ENCODE peak calls at places on chromosome 1, in ten cellular contexts. I is activated T-cell treated with anti-CD3 and anti-CD28 coated beads, Interleukin-2, amount 50 U/mL, for 72 hours; L is NCI-H774; E is NCI-H460; Q is Daoy; M is frontal cortex; B is effector memory CD4-positive, alpha-beta T cell; G is non-pigmented ciliary epithelial cell; P is heart left ventricle; F is posterior vena cava. U is an unnamed sample.

GRCh38 chr1:218752126-218752525 is 407.0 kb downstream of the TGFB2 start:
- DNase-seq in B (no peak), I (no peak), G (no peak), L (no peak), E (no peak), Q (no peak), P (no peak), F (no peak), M (no peak), U (no peak)

GRCh38 chr1:113370868-113371267 is 19.4 kb upstream of the MAGI3 start:
- DNase-seq in E (no peak), I (no peak), F (no peak), Q (no peak), G (no peak), M (no peak), P (no peak), B (no peak), L (no peak), U (no peak)

GRCh38 chr1:186244825-186245224 is 130.2 kb downstream of the TPR start:
- DNase-seq in P (no peak), B (no peak), Q (peak; percentile 24), M (no peak), I (peak; percentile 4), E (peak; percentile 20), L (no peak), G (no peak), F (no peak), U (no peak)

GRCh38 chr1:61497013-61497412 is 227.9 kb downstream of the TM2D1 start:
- DNase-seq in G (no peak), I (no peak), P (no peak), B (no peak), M (no peak), F (no peak), E (no peak), Q (no peak), L (no peak), U (no peak)

GRCh38 chr1:179015396-179015795 is 10.3 kb upstream of the FAM20B start:
- DNase-seq in P (no peak), G (no peak), I (no peak), L (no peak), E (no peak), Q (no peak), M (no peak), F (no peak), B (no peak), U (no peak)

GRCh38 chr1:30728832-30729638 is 5.7 kb upstream of the MATN1 start:
- DNase-seq in P (no peak), F (no peak), L (no peak), B (no peak), Q (no peak), E (no peak), M (no peak), I (no peak), G (no peak), U (no peak)

GRCh38 chr1:204921855-204922516 is 51.3 kb downstream of the NFASC start:
- DNase-seq in G (no peak), E (no peak), F (no peak), P (no peak), M (no peak), L (no peak), I (no peak), B (no peak), Q (no peak), U (no peak)

GRCh38 chr1:184300446-184300845 is 86.4 kb upstream of the C1orf21 start:
- DNase-seq in M (no peak), E (no peak), F (no peak), L (no peak), P (no peak), Q (no peak), B (no peak), G (no peak), I (no peak), U (no peak)

GRCh38 chr1:203462143-203462542 is 13.5 kb upstream of the PRELP start:
- DNase-seq in E (no peak), M (no peak), F (no peak), L (no peak), P (no peak), B (no peak), I (no peak), G (no peak), Q (no peak), U (no peak)